ENCODE peak calls at places on chromosomes 6 and 20, in four cellular contexts. F is A549, W is K562, K is GM12878. B is an unnamed sample.

GRCh38 chr20:7704021-7704420 is 236.2 kb downstream of the HAO1 start:
- DNase-seq in F (no peak), K (no peak), W (no peak), B (no peak)

GRCh38 chr6:41537359-41537758 is 8.8 kb upstream of the FOXP4 start:
- DNase-seq in W (no peak), F (no peak), K (no peak), B (no peak)

GRCh38 chr20:23050847-23051627 is 1.6 kb upstream of the THBD start:
- DNase-seq in W (peak), F (no peak), K (no peak), B (peak)

GRCh38 chr6:129655334-129655733 is 54.6 kb downstream of the ARHGAP18 start:
- DNase-seq in W (no peak), F (no peak), K (no peak), B (no peak)

GRCh38 chr6:123715243-123715863 is 78.6 kb upstream of the TRDN start:
- DNase-seq in K (no peak), W (no peak), F (no peak), B (no peak)

GRCh38 chr6:125375013-125375412 is 73.2 kb upstream of the HDDC2 start:
- DNase-seq in W (no peak), K (no peak), F (no peak), B (no peak)

GRCh38 chr20:1959156-1959555 is 34.7 kb downstream of the PDYN start:
- DNase-seq in K (no peak), W (no peak), F (no peak), B (no peak)

GRCh38 chr20:37282558-37282957 is 6.9 kb upstream of the MANBAL start:
- DNase-seq in W (no peak), K (no peak), F (no peak), B (peak)

GRCh38 chr20:36322131-36322530 is 16.0 kb downstream of the DLGAP4 start:
- DNase-seq in K (no peak), F (no peak), W (no peak), B (no peak)

GRCh38 chr20:47468290-47469050 is 33.2 kb upstream of the NCOA3 start:
- DNase-seq in W (no peak), F (no peak), K (peak), B (no peak)

GRCh38 chr20:17640875-17641378 is 41.1 kb downstream of the RRBP1 start:
- DNase-seq in W (no peak), K (no peak), F (no peak), B (no peak)

GRCh38 chr6:2378891-2379652 is 133.7 kb upstream of the GMDS start:
- DNase-seq in K (no peak), W (no peak), F (no peak), B (peak)

GRCh38 chr6:14841901-14842421 is 403.9 kb upstream of the JARID2 start:
- DNase-seq in W (no peak), K (no peak), F (no peak), B (peak)

GRCh38 chr20:53148764-53149163 is 176.6 kb downstream of the TSHZ2 start:
- DNase-seq in W (no peak), F (no peak), K (no peak), B (no peak)

GRCh38 chr6:52286798-52287432 is 2.4 kb upstream of the MCM3 start:
- DNase-seq in W (peak), F (peak), K (no peak), B (peak)

GRCh38 chr6:168698923-168699322 is 257.9 kb downstream of the SMOC2 start:
- DNase-seq in W (no peak), F (no peak), K (no peak), B (no peak)

GRCh38 chr6:36514554-36515456 is 32.5 kb downstream of the STK38 start:
- DNase-seq in F (no peak), K (no peak), W (no peak), B (no peak)

GRCh38 chr20:5116875-5117274 is 2.9 kb downstream of the PCNA start:
- DNase-seq in K (no peak), W (no peak), F (no peak), B (no peak)

DNA sequence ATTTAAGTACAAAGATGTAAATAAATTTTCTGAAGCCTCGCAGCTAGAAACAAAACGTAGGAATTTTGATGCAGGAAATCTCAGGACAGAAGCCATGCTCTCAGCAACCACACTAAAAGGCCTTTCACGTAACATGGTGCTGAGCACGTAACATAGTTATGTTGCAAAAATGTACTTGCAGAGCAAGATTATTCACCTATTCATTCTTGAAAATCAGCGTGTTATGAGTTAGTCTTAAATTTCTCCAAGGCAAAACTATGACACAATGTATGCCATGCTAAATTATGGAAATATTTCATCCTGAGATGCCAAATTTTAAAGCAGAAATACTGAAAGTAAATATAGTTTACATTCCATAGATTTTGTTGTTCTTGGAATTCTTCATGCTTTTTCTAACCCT is 179.7 kb upstream of the BMP5 start:
- DNase-seq in F (no peak), K (no peak), W (no peak), B (no peak)
- TF ChIP-seq ELK1 in F (no peak), K (no peak), W (no peak), B (no peak)

GRCh38 chr6:131937703-131938631 is 13.2 kb downstream of the CCN2 start:
- DNase-seq in W (no peak), K (no peak), F (no peak), B (peak)
- TF ChIP-seq RAD21 in W (no peak), K (no peak), F (no peak), B (no peak)

GRCh38 chr6:33000053-33000452 is 9.3 kb downstream of the HLA-DOA start:
- DNase-seq in F (no peak), K (no peak), W (no peak), B (no peak)
- TF ChIP-seq CTCF in F (peak), K (peak), W (peak), B (no peak)

GRCh38 chr6:137903933-137904821 is 37.1 kb downstream of the TNFAIP3 start:
- DNase-seq in W (peak), F (no peak), K (no peak), B (peak)
- TF ChIP-seq ELK1 in W (no peak), F (no peak), K (no peak), B (no peak)

DNA sequence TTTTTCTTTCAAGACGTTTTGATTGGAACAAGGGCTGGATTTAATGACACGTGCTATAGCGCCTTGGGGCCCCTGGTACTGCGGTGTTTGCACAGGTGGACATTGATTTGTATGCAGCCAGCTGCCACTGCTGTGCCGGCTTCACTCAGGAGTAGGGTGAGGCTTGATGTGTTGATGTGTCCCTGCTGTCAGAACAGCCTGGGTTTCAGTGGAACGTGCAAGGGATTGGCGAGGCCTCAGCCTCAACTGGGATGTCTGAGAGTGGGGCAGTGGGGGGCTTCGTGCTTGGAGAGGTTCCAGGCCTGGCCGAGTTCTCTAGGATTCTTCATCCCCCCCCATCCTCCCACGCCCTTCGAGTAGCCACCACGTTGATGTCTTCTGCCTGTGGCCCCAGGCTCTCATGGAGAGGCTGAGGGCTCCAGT is 23.0 kb downstream of the PYGB start:
- DNase-seq in W (no peak), K (no peak), F (no peak), B (no peak)
- TF ChIP-seq RAD21 in W (no peak), K (no peak), F (no peak), B (no peak)

DNA sequence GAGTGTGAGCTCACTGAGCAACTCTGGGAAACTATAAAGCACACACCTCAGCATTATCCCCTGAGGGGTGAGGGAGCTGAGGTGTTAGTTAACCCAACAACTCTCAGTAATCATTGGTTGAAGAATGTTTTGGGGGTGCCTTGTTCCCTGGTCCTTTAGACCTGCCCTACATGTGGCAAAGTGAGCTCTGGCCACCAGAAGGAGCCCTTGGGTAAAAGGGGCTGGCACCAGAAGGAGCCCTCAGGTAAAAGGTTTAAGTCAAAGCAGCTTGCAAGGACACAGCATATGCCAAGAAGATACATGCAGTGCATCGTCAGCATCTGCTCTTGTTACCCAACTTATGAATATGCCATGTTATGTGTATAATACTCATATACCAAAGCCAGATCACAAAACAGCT is 1081.7 kb downstream of the KIF16B start:
- DNase-seq in K (no peak), F (no peak), W (no peak), B (no peak)
- TF ChIP-seq CTCF in K (peak), F (no peak), W (no peak), B (peak)

GRCh38 chr20:3088031-3088430 is 3.5 kb upstream of the AVP start:
- DNase-seq in K (no peak), F (no peak), W (peak), B (no peak)

GRCh38 chr20:3092611-3093379 is 8.3 kb upstream of the AVP start:
- DNase-seq in W (no peak), F (no peak), K (no peak), B (no peak)

GRCh38 chr20:3094848-3095629 is 10.5 kb upstream of the AVP start:
- DNase-seq in K (no peak), W (no peak), F (no peak), B (no peak)

GRCh38 chr20:3090565-3090964 is 6.0 kb upstream of the AVP start:
- DNase-seq in K (no peak), W (no peak), F (no peak), B (no peak)

DNA sequence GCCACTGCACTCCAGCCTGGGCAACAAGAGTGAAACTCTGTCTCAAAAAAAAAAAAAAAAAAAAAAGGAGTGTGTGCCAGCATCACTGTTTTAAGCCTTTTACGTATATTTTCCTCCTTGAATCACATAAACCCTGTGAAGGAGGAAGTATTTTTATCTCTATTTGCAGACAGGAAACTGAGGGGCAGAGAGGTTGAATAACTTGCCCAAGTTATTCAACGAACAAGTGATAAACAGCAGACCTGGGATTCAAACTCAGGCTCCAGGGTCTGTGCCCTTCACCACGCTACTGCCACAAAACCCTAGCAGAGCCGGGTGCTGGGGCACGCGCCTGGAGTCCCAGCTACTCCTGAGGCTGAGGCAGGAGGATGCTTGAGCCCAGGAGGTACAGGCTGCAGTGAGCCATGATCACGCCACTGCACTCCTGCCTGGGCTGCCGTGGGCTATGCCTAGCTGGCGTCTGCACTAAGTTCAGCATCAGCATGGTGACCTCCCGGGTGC is 9.4 kb upstream of the AVP start:
- DNase-seq in F (no peak), K (no peak), W (no peak), B (no peak)
- TF ChIP-seq ELK1 in F (no peak), K (no peak), W (no peak), B (no peak)

GRCh38 chr20:44720617-44720993 is 5.4 kb downstream of the CCN5 start:
- DNase-seq in F (peak), K (no peak), W (no peak), B (peak)
- TF ChIP-seq RAD21 in F (no peak), K (no peak), W (no peak), B (no peak)

GRCh38 chr6:106082735-106083398 is 3.3 kb upstream of the PRDM1 start:
- DNase-seq in W (no peak), F (no peak), K (no peak), B (peak)
- TF ChIP-seq CTCF in W (no peak), F (no peak), K (no peak), B (no peak)

B was measured in IMR-90.